ENCODE peak calls at places on chromosomes 6 and 20, in six cellular contexts. L, A, I, F, N and M are unnamed samples.

GRCh38 chr20:36614781-36615557 is 9.4 kb downstream of the RAB5IF start:
- DNase-seq in L (no peak), A (no peak), I (no peak), F (peak; percentile 33), N (no peak), M (no peak)

GRCh38 chr6:34791842-34792604 is at the start of gene BLTP3A:
- DNase-seq in L (peak; percentile 57), A (peak; percentile 60), I (peak; percentile 48), F (peak; percentile 57), N (peak; percentile 73), M (peak; percentile 56)

GRCh38 chr6:105178636-105179035 is 1.2 kb downstream of the POPDC3 start:
- DNase-seq in L (no peak), A (no peak), I (no peak), F (no peak), N (no peak), M (no peak)

GRCh38 chr6:92126983-92127382 is 1292.4 kb downstream of the EPHA7 start:
- DNase-seq in L (no peak), A (no peak), I (no peak), F (no peak), N (no peak), M (no peak)

GRCh38 chr6:108562503-108562993 is 1.8 kb downstream of the FOXO3 start:
- DNase-seq in L (peak; percentile 67), A (peak; percentile 23), I (no peak), F (peak; percentile 82), N (peak; percentile 63), M (no peak)

GRCh38 chr20:60000271-60001026 is 42.2 kb downstream of the CDH26 start:
- DNase-seq in L (no peak), A (no peak), I (no peak), F (no peak), N (no peak), M (no peak)

GRCh38 chr6:148999921-149000589 is 253.2 kb downstream of the UST start:
- DNase-seq in L (peak; percentile 85), A (no peak), I (no peak), F (peak; percentile 89), N (no peak), M (no peak)

GRCh38 chr6:158405933-158406332 is 93.7 kb downstream of the TULP4 start:
- DNase-seq in L (no peak), A (no peak), I (no peak), F (no peak), N (no peak), M (no peak)

GRCh38 chr6:37600287-37600916 is 97.3 kb downstream of the MDGA1 start:
- DNase-seq in L (no peak), A (no peak), I (no peak), F (no peak), N (no peak), M (no peak)

GRCh38 chr6:153328194-153328593 is 197.1 kb upstream of the RGS17 start:
- DNase-seq in L (no peak), A (no peak), I (no peak), F (no peak), N (no peak), M (no peak)

GRCh38 chr20:44646023-44646640 is 5.4 kb downstream of the ADA start:
- DNase-seq in L (no peak), A (no peak), I (no peak), F (peak; percentile 35), N (no peak), M (no peak)

GRCh38 chr6:163296835-163297519 is 117.5 kb upstream of the QKI start:
- DNase-seq in L (no peak), A (no peak), I (no peak), F (peak; percentile 80), N (no peak), M (no peak)

GRCh38 chr6:140537211-140537610 is 1162.8 kb upstream of the CITED2 start:
- DNase-seq in L (no peak), A (no peak), I (no peak), F (peak; percentile 51), N (no peak), M (no peak)

GRCh38 chr6:56335733-56336132 is 88.4 kb upstream of the COL21A1 start:
- DNase-seq in L (peak; percentile 84), A (no peak), I (no peak), F (peak; percentile 91), N (no peak), M (no peak)

GRCh38 chr20:15658295-15658694 is 915.0 kb downstream of the KIF16B start:
- DNase-seq in L (no peak), A (no peak), I (no peak), F (no peak), N (no peak), M (no peak)

GRCh38 chr20:5140195-5140594 is 13.4 kb downstream of the CDS2 start:
- DNase-seq in L (no peak), A (no peak), I (no peak), F (no peak), N (no peak), M (no peak)

GRCh38 chr6:169898788-169899480 is 147.5 kb downstream of the ERMARD start:
- DNase-seq in L (no peak), A (no peak), I (no peak), F (no peak), N (peak; percentile 60), M (no peak)

GRCh38 chr20:51258582-51259175 is 235.8 kb upstream of the KCNG1 start:
- DNase-seq in L (peak; percentile 34), A (no peak), I (no peak), F (peak; percentile 53), N (no peak), M (no peak)

GRCh38 chr6:41728954-41729353 is 6.5 kb downstream of the TFEB start:
- DNase-seq in L (no peak), A (no peak), I (no peak), F (no peak), N (no peak), M (no peak)

GRCh38 chr6:44036699-44037101 is 90.6 kb downstream of the MRPL14 start:
- DNase-seq in L (no peak), A (no peak), I (no peak), F (no peak), N (no peak), M (no peak)

GRCh38 chr6:117494694-117495318 is 12.3 kb downstream of the DCBLD1 start:
- DNase-seq in L (no peak), A (no peak), I (no peak), F (peak; percentile 57), N (no peak), M (no peak)

GRCh38 chr20:61047515-61047914 is 204.5 kb upstream of the CDH4 start:
- DNase-seq in L (no peak), A (no peak), I (no peak), F (no peak), N (no peak), M (no peak)

GRCh38 chr6:166800110-166800509 is 156.2 kb downstream of the RNASET2 start:
- DNase-seq in L (no peak), A (no peak), I (no peak), F (no peak), N (no peak), M (no peak)

GRCh38 chr6:10747251-10747972 is at the start of gene TMEM14B:
- DNase-seq in L (peak; percentile 93), A (peak; percentile 100), I (peak; percentile 98), F (peak; percentile 97), N (peak; percentile 100), M (peak; percentile 99)

GRCh38 chr20:34701405-34702085 is 2.6 kb upstream of the TP53INP2 start:
- DNase-seq in L (no peak), A (no peak), I (no peak), F (no peak), N (no peak), M (no peak)

GRCh38 chr6:79377830-79378460 is 143.5 kb upstream of the HMGN3 start:
- DNase-seq in L (no peak), A (no peak), I (no peak), F (peak; percentile 76), N (no peak), M (no peak)

GRCh38 chr6:9204171-9204570 is 768.8 kb upstream of the SLC35B3 start:
- DNase-seq in L (peak; percentile 27), A (no peak), I (no peak), F (peak; percentile 78), N (no peak), M (no peak)

GRCh38 chr6:168116975-168117899 is 38.2 kb upstream of the FRMD1 start:
- DNase-seq in L (no peak), A (no peak), I (no peak), F (peak; percentile 6), N (no peak), M (no peak)

GRCh38 chr6:100084301-100085161 is 90.5 kb upstream of the MCHR2 start:
- DNase-seq in L (peak; percentile 92), A (no peak), I (no peak), F (no peak), N (no peak), M (no peak)

GRCh38 chr6:53513519-53513966 is 31.4 kb downstream of the GCLC start:
- DNase-seq in L (no peak), A (no peak), I (no peak), F (no peak), N (no peak), M (no peak)
- TF ChIP-seq CTCF in L (no peak), A (no peak), I (no peak), F (no peak), N (no peak), M (no peak)

GRCh38 chr6:111769365-111770127 is 103.7 kb downstream of the FYN start:
- DNase-seq in L (no peak), A (no peak), I (no peak), F (peak; percentile 37), N (no peak), M (no peak)
- TF ChIP-seq CTCF in L (no peak), A (no peak), I (no peak), F (no peak), N (no peak), M (no peak)

DNA sequence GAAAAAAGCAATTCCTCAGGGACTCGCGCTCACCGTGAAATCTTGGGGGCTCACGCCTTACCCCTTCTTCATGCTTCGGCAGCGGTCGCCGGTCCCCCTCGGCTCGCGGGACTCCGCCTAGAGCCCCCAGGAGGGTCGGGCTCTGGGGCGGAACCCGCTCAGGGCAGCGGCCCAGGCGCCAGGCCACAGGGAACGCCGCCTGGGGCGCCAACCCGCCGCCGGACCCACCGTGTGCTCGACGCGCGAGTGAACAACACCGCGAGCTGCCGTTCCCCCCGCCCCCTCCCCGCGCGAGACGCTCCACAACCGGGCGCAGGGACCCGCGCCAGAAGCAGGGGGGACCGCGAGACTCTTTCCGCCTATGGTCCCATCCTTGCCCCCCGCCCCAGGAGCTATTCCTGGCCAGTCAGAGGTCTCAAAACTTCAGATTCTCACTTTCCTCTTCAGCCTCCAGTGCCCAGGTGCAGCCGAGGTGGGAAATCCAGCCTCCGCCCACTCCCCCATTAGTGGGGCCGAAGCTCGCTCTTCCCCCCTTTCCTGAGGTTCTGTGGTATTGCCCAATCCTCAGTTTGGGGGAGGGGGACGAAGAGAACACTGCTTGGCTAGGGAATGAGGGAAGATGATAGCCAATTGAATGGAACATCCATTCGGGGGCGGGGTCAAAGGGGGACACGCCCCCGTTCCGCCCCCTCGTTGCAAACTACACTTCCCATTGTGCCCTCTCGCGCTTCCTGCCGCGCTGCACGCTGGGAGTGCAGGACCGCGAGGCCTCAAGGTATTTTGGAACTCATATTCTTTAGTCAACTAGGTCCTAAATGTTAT is at the start of gene WASF1:
- DNase-seq in L (peak; percentile 98), A (peak; percentile 94), I (peak; percentile 77), F (peak; percentile 99), N (peak; percentile 98), M (peak; percentile 96)
- TF ChIP-seq CTCF in L (no peak), A (no peak), I (no peak), F (no peak), N (no peak), M (peak; percentile 16)

DNA sequence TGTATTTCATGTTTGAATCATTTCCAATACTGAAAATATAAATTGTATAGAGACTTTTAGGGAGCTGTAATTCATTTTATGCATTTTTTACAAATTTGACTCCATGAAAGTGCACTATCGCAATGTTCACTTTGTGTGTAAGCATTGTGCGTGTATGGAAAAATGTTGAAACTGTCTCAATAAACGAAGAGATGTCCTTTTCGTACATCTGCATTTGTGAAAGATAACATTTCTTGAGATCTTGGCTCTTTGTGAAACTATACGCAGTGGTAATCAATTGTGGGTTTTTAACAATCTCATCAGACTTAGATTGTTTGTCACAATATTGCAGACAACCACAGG is 18.6 kb upstream of the ZBP1 start:
- DNase-seq in L (no peak), A (no peak), I (no peak), F (no peak), N (no peak), M (no peak)
- TF ChIP-seq CTCF in L (no peak), A (no peak), I (no peak), F (no peak), N (no peak), M (no peak)